ENCODE peak calls at places on chromosomes 7 and 10, in eight cellular contexts. Y is fibroblast of the aortic adventitia, Z is suprapubic skin, N is hepatocyte, A is astrocyte of the spinal cord, X is IMR-90, G is endothelial cell of umbilical vein, H is keratinocyte. F is an unnamed sample.

GRCh38 chr7:30012757-30013156 is 13.7 kb downstream of the FKBP14 start:
- DNase-seq in Y (no peak), Z (no peak), N (no peak), A (no peak), X (no peak), G (no peak), H (no peak), F (no peak)

GRCh38 chr10:73253226-73253557 is 748 bp upstream of the MRPS16 start:
- DNase-seq in Y (no peak), Z (no peak), N (peak), A (no peak), X (no peak), G (no peak), H (no peak), F (no peak)

GRCh38 chr7:1713502-1714484 is 43.7 kb downstream of the ELFN1 start:
- DNase-seq in Y (no peak), Z (no peak), N (peak), A (no peak), X (no peak), G (no peak), H (no peak), F (peak)

GRCh38 chr7:82443801-82444219 is 233 bp upstream of the CACNA2D1 start:
- DNase-seq in Y (peak), Z (peak), N (peak), A (peak), X (peak), G (peak), H (no peak), F (peak)

GRCh38 chr10:121595806-121596667 is 2.2 kb downstream of the FGFR2 start:
- DNase-seq in Y (no peak), Z (no peak), N (peak), A (no peak), X (no peak), G (no peak), H (no peak), F (no peak)

GRCh38 chr7:45920543-45921380 is at the start of gene IGFBP3:
- DNase-seq in Y (peak), Z (no peak), N (peak), A (peak), X (peak), G (peak), H (no peak), F (no peak)

GRCh38 chr7:6551016-6551511 is at the start of gene GRID2IP:
- DNase-seq in Y (no peak), Z (no peak), N (no peak), A (no peak), X (no peak), G (no peak), H (no peak), F (no peak)

GRCh38 chr7:473211-473734 is 46.4 kb downstream of the PDGFA start:
- DNase-seq in Y (no peak), Z (peak), N (no peak), A (no peak), X (no peak), G (no peak), H (no peak), F (peak)

GRCh38 chr10:86730227-86730626 is 26.2 kb upstream of the BMPR1A start:
- DNase-seq in Y (peak), Z (no peak), N (no peak), A (peak), X (peak), G (no peak), H (no peak), F (no peak)

GRCh38 chr10:103671126-103671525 is 177.6 kb downstream of the NEURL1 start:
- DNase-seq in Y (no peak), Z (no peak), N (no peak), A (no peak), X (no peak), G (no peak), H (no peak), F (no peak)

GRCh38 chr10:28728396-28728795 is 51.1 kb downstream of the BAMBI start:
- DNase-seq in Y (no peak), Z (no peak), N (peak), A (no peak), X (no peak), G (peak), H (no peak), F (no peak)

GRCh38 chr7:81294897-81295515 is 376.2 kb upstream of the SEMA3C start:
- DNase-seq in Y (no peak), Z (no peak), N (no peak), A (no peak), X (no peak), G (no peak), H (no peak), F (no peak)

GRCh38 chr7:66050990-66051424 is 24.6 kb upstream of the ASL start:
- DNase-seq in Y (peak), Z (no peak), N (peak), A (peak), X (peak), G (no peak), H (peak), F (peak)

GRCh38 chr7:140542226-140542625 is 62.9 kb upstream of the MKRN1 start:
- DNase-seq in Y (peak), Z (no peak), N (no peak), A (peak), X (peak), G (no peak), H (no peak), F (no peak)

GRCh38 chr7:47049234-47049774 is 532.6 kb downstream of the TNS3 start:
- DNase-seq in Y (no peak), Z (no peak), N (no peak), A (no peak), X (no peak), G (no peak), H (no peak), F (no peak)

GRCh38 chr7:130294314-130294713 is 1.4 kb downstream of the CPA4 start:
- DNase-seq in Y (no peak), Z (no peak), N (no peak), A (peak), X (peak), G (no peak), H (peak), F (no peak)

GRCh38 chr7:55016061-55016745 is 2.6 kb upstream of the EGFR start:
- DNase-seq in Y (peak), Z (no peak), N (no peak), A (no peak), X (no peak), G (no peak), H (no peak), F (no peak)

GRCh38 chr10:97789770-97790397 is 18.1 kb upstream of the SFRP5 start:
- DNase-seq in Y (no peak), Z (no peak), N (no peak), A (no peak), X (no peak), G (no peak), H (no peak), F (no peak)

GRCh38 chr7:22586806-22587180 is 86.8 kb upstream of the STEAP1B start:
- DNase-seq in Y (peak), Z (no peak), N (peak), A (no peak), X (peak), G (no peak), H (no peak), F (peak)

GRCh38 chr7:69508736-69509135 is 89.5 kb upstream of the AUTS2 start:
- DNase-seq in Y (no peak), Z (no peak), N (no peak), A (no peak), X (no peak), G (no peak), H (no peak), F (no peak)

GRCh38 chr7:110507832-110508231 is 583.1 kb upstream of the LRRN3 start:
- DNase-seq in Y (no peak), Z (no peak), N (no peak), A (peak), X (no peak), G (no peak), H (no peak), F (no peak)

GRCh38 chr7:8597565-8597964 is 164.2 kb downstream of the NXPH1 start:
- DNase-seq in Y (no peak), Z (no peak), N (no peak), A (no peak), X (no peak), G (no peak), H (no peak), F (no peak)

GRCh38 chr10:130233426-130233825 is 97.2 kb downstream of the GLRX3 start:
- DNase-seq in Y (no peak), Z (no peak), N (no peak), A (no peak), X (no peak), G (no peak), H (no peak), F (no peak)

GRCh38 chr7:31917256-31917655 is 153.0 kb downstream of the PDE1C start:
- DNase-seq in Y (no peak), Z (no peak), N (no peak), A (peak), X (peak), G (no peak), H (no peak), F (no peak)

GRCh38 chr10:122323941-122324675 is 50.4 kb upstream of the PLEKHA1 start:
- DNase-seq in Y (peak), Z (no peak), N (no peak), A (peak), X (no peak), G (no peak), H (no peak), F (no peak)

GRCh38 chr10:43194861-43195260 is 56.6 kb downstream of the CSGALNACT2 start:
- DNase-seq in Y (no peak), Z (peak), N (no peak), A (no peak), X (no peak), G (no peak), H (no peak), F (no peak)

GRCh38 chr7:157253850-157254249 is 83.0 kb upstream of the DNAJB6 start:
- DNase-seq in Y (no peak), Z (no peak), N (no peak), A (no peak), X (no peak), G (no peak), H (no peak), F (no peak)

GRCh38 chr7:132858760-132859159 is 223.1 kb downstream of the CHCHD3 start:
- DNase-seq in Y (no peak), Z (no peak), N (no peak), A (no peak), X (no peak), G (no peak), H (no peak), F (no peak)

GRCh38 chr7:122303971-122304603 is 463 bp downstream of the FEZF1 start:
- DNase-seq in Y (no peak), Z (peak), N (peak), A (no peak), X (no peak), G (no peak), H (no peak), F (no peak)

GRCh38 chr7:13952921-13953320 is 36.5 kb downstream of the ETV1 start:
- DNase-seq in Y (peak), Z (no peak), N (no peak), A (no peak), X (no peak), G (no peak), H (no peak), F (no peak)

GRCh38 chr7:74194686-74195085 is 15.1 kb upstream of the LAT2 start:
- DNase-seq in Y (no peak), Z (no peak), N (no peak), A (no peak), X (no peak), G (no peak), H (no peak), F (no peak)

GRCh38 chr7:33351709-33352108 is 222.3 kb downstream of the BBS9 start:
- DNase-seq in Y (no peak), Z (no peak), N (no peak), A (no peak), X (no peak), G (no peak), H (no peak), F (no peak)

GRCh38 chr7:54838540-54838925 is 79.5 kb upstream of the SEC61G start:
- DNase-seq in Y (no peak), Z (no peak), N (no peak), A (no peak), X (no peak), G (no peak), H (no peak), F (no peak)

GRCh38 chr10:88553116-88553752 is 29.9 kb downstream of the RNLS start:
- DNase-seq in Y (peak), Z (no peak), N (peak), A (peak), X (peak), G (peak), H (peak), F (peak)

GRCh38 chr10:100800931-100801330 is 55.5 kb downstream of the PAX2 start:
- DNase-seq in Y (no peak), Z (no peak), N (no peak), A (no peak), X (no peak), G (no peak), H (no peak), F (no peak)

GRCh38 chr7:73701357-73701995 is 18.0 kb downstream of the STX1A start:
- DNase-seq in Y (peak), Z (no peak), N (peak), A (peak), X (peak), G (peak), H (no peak), F (peak)

GRCh38 chr10:25933653-25934608 is at the start of gene MYO3A:
- DNase-seq in Y (no peak), Z (no peak), N (peak), A (no peak), X (no peak), G (no peak), H (no peak), F (no peak)

GRCh38 chr10:21719502-21719901 is 185.5 kb downstream of the MLLT10 start:
- DNase-seq in Y (no peak), Z (no peak), N (no peak), A (no peak), X (no peak), G (no peak), H (no peak), F (no peak)

DNA sequence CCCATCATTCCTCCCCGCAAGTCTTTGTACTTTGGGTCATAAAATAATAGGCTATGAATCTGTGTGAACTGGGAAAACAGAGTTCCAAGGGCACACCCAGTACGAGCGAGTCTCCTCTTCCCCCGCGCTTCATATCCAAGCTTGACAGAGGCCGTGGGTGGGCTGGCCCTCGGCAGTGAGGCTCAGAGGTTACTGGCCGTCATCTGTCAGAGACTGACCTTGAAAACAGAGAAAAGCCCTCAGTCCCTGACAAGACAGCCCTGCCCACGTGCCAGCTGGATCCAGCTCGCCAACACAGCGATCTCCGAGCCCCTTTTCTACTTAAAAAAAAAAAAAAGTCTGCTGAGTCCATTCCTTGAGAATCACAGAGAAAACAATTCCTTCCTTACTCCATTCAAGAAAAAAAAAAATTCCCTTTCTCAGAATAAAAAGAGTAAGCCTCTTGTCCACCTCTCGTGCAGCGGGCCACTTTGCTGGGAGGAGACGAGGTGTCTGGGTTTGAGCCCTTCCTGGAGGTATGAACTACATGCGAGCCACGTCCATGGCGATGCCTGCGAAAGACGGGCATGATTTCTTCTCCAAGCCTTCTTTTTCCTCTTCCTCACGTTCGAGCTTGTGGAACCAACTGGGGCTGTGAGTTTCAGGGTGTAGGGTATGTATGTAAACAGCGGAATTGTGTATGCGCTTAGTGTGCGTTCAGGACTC is 755 bp upstream of the BICC1 start:
- DNase-seq in Y (peak), Z (no peak), N (peak), A (no peak), X (peak), G (no peak), H (no peak), F (peak)
- H3K4me3 ChIP-seq in Y (peak), Z (peak), N (peak), A (peak), X (peak), G (peak), H (peak), F (peak)

DNA sequence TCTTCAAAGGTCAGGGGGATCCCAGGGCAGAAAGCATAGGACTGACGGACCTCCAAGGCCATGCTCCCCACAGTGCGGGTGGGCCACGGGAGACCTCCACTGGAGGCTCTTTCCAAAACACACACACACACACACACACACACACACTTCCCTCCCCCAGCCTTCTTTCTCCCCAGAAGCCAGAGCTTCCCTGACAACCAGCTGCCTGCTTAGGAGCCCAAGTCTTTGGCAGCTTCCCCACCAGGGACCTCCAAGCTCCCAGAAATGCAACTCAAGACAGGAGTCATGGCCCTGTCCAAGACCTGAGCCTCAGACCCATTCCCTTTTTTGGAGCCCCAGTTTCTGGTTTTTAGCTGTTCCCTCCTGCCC is 710 bp upstream of the C10orf105 start:
- DNase-seq in Y (no peak), Z (no peak), N (no peak), A (no peak), X (no peak), G (no peak), H (no peak), F (no peak)
- H3K4me3 ChIP-seq in Y (no peak), Z (no peak), N (no peak), A (no peak), X (no peak), G (no peak), H (no peak), F (no peak)

DNA sequence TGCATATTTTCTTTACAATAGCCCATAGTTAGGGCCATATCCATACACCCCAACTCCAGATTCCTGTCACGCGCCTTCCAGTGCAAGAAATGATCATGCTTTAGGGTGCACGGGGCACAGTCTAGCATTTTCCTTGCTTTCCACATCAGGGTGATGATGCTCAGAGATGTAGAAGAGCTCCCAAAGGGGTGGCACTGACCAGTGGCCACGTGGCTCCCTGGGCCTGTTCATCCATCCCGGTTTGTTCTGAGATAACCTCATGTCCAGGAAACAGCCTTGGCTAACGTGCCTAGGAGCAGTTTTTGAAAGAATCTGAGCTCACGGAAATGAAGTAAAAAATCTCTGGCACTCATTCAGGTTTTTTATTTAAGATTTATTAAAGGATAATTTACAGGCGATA is 139.3 kb downstream of the GALNT17 start:
- DNase-seq in Y (no peak), Z (no peak), N (no peak), A (no peak), X (no peak), G (no peak), H (no peak), F (no peak)
- H3K4me3 ChIP-seq in Y (no peak), Z (no peak), N (no peak), A (no peak), X (no peak), G (no peak), H (no peak), F (no peak)

GRCh38 chr10:92789067-92789466 is 59.3 kb upstream of the EXOC6 start:
- DNase-seq in Y (no peak), Z (no peak), N (no peak), A (no peak), X (no peak), G (no peak), H (no peak), F (no peak)
- H3K4me3 ChIP-seq in Y (no peak), Z (no peak), N (no peak), A (no peak), X (no peak), G (no peak), H (no peak), F (no peak)

GRCh38 chr10:132418520-132419416 is 21.8 kb downstream of the PWWP2B start:
- DNase-seq in Y (peak), Z (no peak), N (peak), A (no peak), X (no peak), G (no peak), H (no peak), F (peak)

GRCh38 chr10:132416566-132417248 is 19.7 kb downstream of the PWWP2B start:
- DNase-seq in Y (no peak), Z (no peak), N (no peak), A (no peak), X (no peak), G (no peak), H (no peak), F (no peak)

GRCh38 chr10:132417249-132417878 is 20.4 kb downstream of the PWWP2B start:
- DNase-seq in Y (no peak), Z (no peak), N (no peak), A (no peak), X (no peak), G (no peak), H (no peak), F (no peak)

GRCh38 chr10:132419631-132420468 is 22.9 kb downstream of the PWWP2B start:
- DNase-seq in Y (no peak), Z (no peak), N (no peak), A (no peak), X (no peak), G (no peak), H (no peak), F (no peak)

GRCh38 chr10:132417957-132418441 is 21.0 kb downstream of the PWWP2B start:
- DNase-seq in Y (no peak), Z (no peak), N (peak), A (no peak), X (no peak), G (peak), H (no peak), F (no peak)
- H3K4me3 ChIP-seq in Y (no peak), Z (no peak), N (no peak), A (no peak), X (no peak), G (no peak), H (no peak), F (no peak)

DNA sequence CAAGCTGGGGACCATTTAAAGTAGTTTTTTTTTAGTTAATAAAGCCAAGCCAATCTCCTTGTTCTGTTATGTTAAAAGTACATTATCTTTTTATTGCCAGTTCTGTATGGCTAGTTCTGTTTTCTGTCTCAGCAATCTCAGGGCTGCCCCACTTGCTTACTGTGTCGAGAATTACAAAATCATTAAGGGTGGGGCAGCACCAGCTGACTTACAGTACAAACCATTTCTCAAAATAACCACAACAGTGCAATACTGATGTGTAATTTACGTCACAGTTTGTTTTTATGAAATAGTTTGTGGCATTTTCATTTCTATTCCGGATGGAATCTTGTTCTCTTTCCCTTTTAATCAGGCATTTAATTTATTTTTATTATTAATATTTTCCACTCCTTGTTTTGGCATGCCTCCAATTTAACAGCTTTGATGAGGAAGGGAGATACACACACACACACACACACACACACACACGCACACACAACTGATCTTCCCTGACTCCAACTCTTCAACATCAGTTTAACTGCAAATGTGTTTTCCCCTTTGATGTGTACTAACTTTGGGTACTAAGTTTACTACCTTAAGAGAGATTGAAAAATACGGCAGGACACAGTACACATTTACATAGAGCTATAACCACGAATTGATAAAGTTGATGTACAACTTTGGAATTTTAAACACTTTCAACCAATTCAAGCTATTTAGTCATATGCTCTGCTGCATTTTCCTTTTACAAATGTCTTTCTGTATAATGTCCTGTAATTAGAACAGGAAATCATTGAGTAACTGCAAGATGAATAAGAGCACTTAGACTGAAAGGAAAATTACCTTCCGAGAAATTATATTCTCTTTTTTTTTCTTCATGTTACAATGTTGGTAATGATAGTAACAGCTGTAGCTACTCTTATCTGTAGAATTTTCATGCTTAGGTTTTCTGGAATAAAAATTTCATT is 91.5 kb downstream of the ARID5B start:
- DNase-seq in Y (peak), Z (peak), N (peak), A (peak), X (peak), G (peak), H (peak), F (no peak)
- H3K4me3 ChIP-seq in Y (peak), Z (peak), N (no peak), A (no peak), X (peak), G (peak), H (peak), F (no peak)

F was measured in Caco-2.